ENCODE peak calls at places on chromosomes 12 and 14, in eight cellular contexts. S is lung, R is heart left ventricle, P is T follicular helper cell, U is C1 segment of cervical spinal cord, A is AG08395, O is endothelial cell, M is astrocyte of the cerebellum. Q is an unnamed sample.

GRCh38 chr12:66017736-66018135 is 112.8 kb downstream of the LLPH start:
- DNase-seq in O (no peak), M (no peak), P (no peak), U (no peak), A (no peak), R (no peak), S (no peak), Q (no peak)

GRCh38 chr14:91417134-91417982 is at the start of gene CCDC88C:
- DNase-seq in U (no peak), A (no peak), P (peak), O (peak), M (no peak), S (peak), R (peak), Q (peak)

GRCh38 chr14:59134307-59134706 is 54.2 kb upstream of the DAAM1 start:
- DNase-seq in R (no peak), U (no peak), A (no peak), O (no peak), P (no peak), S (no peak), M (no peak), Q (no peak)

GRCh38 chr14:73627033-73627432 is 14.7 kb downstream of the ACOT6 start:
- DNase-seq in P (no peak), M (no peak), R (no peak), A (no peak), S (no peak), U (no peak), O (no peak), Q (no peak)

GRCh38 chr12:7450667-7451066 is 6.7 kb upstream of the CD163L1 start:
- DNase-seq in R (no peak), S (no peak), O (no peak), M (no peak), P (no peak), U (no peak), A (no peak), Q (no peak)

GRCh38 chr14:89550761-89551283 is 133.8 kb upstream of the FOXN3 start:
- DNase-seq in M (no peak), S (no peak), A (no peak), R (no peak), U (no peak), P (no peak), O (no peak), Q (no peak)

GRCh38 chr12:53182836-53183235 is 2.1 kb upstream of the CSAD start:
- DNase-seq in O (no peak), S (no peak), R (no peak), M (no peak), U (no peak), P (no peak), A (no peak), Q (no peak)

GRCh38 chr14:101562659-101563351 is 1.5 kb downstream of the DIO3 start:
- DNase-seq in A (no peak), R (no peak), M (no peak), P (no peak), S (no peak), O (no peak), U (no peak), Q (no peak)

GRCh38 chr12:95674088-95674595 is 116.4 kb downstream of the NTN4 start:
- DNase-seq in M (no peak), P (no peak), A (no peak), S (no peak), U (no peak), O (no peak), R (no peak), Q (no peak)

GRCh38 chr14:24984846-24985589 is 64.9 kb downstream of the STXBP6 start:
- DNase-seq in P (no peak), S (no peak), M (no peak), A (no peak), U (no peak), R (peak), O (no peak), Q (no peak)

GRCh38 chr14:71594828-71595227 is 337.4 kb upstream of the RGS6 start:
- DNase-seq in M (no peak), P (no peak), R (no peak), U (no peak), S (no peak), O (no peak), A (no peak), Q (peak)

GRCh38 chr14:60165547-60165876 is 314 bp upstream of the DHRS7 start:
- DNase-seq in O (no peak), S (no peak), A (no peak), P (no peak), R (no peak), M (no peak), U (no peak), Q (no peak)

GRCh38 chr12:129704232-129704830 is 199.5 kb downstream of the TMEM132D start:
- DNase-seq in P (no peak), O (no peak), A (no peak), M (no peak), U (no peak), S (no peak), R (no peak), Q (no peak)

GRCh38 chr12:4997939-4998338 is 45.7 kb upstream of the KCNA5 start:
- DNase-seq in R (peak), O (no peak), A (peak), P (no peak), M (peak), S (no peak), U (no peak), Q (no peak)

GRCh38 chr14:54574528-54574927 is 7.6 kb downstream of the SAMD4A start:
- DNase-seq in R (no peak), P (no peak), U (no peak), M (no peak), O (no peak), A (peak), S (no peak), Q (no peak)

GRCh38 chr12:92786045-92786444 is 83.3 kb downstream of the PLEKHG7 start:
- DNase-seq in O (no peak), U (no peak), S (no peak), A (peak), P (no peak), M (no peak), R (no peak), Q (no peak)

GRCh38 chr14:61394542-61394941 is 73.2 kb downstream of the PRKCH start:
- DNase-seq in M (no peak), P (no peak), A (no peak), O (no peak), U (no peak), R (no peak), S (no peak), Q (no peak)

GRCh38 chr14:67187826-67188225 is 1.4 kb upstream of the GARIN2 start:
- DNase-seq in R (no peak), O (no peak), M (peak), A (peak), P (no peak), U (no peak), S (peak), Q (no peak)

GRCh38 chr14:50520947-50521815 is 11.2 kb downstream of the MAP4K5 start:
- DNase-seq in P (no peak), A (peak), M (peak), R (no peak), O (no peak), U (no peak), S (no peak), Q (no peak)

GRCh38 chr14:70887207-70888150 is 19.8 kb upstream of the PCNX1 start:
- DNase-seq in R (no peak), O (no peak), S (no peak), M (no peak), U (no peak), A (peak), P (no peak), Q (no peak)

Q was measured in neural progenitor cell.